ENCODE peak calls at places on chromosomes 4 and X, in five cellular contexts. One of them, this sample, is unnamed.

GRCh38 chr4:44447563-44448504 is 775 bp downstream of the KCTD8 start:
- DNase-seq in GM04504: no peak
- DNase-seq in activated CD4-positive, alpha-beta T cell treated with anti-CD3 and anti-CD28 coated beads for 36 hours: peak; percentile 13
- DNase-seq in dorsolateral prefrontal cortex: peak; percentile 70
- DNase-seq in GM04503: no peak
- DNase-seq in this sample: peak; percentile 30

GRCh38 chrX:39969826-39970569 is 127.8 kb downstream of the BCOR start:
- DNase-seq in GM04504: no peak
- DNase-seq in activated CD4-positive, alpha-beta T cell treated with anti-CD3 and anti-CD28 coated beads for 36 hours: no peak
- DNase-seq in dorsolateral prefrontal cortex: no peak
- DNase-seq in GM04503: no peak
- DNase-seq in this sample: peak; percentile 16

GRCh38 chrX:40174594-40175415 is 77.0 kb upstream of the BCOR start:
- DNase-seq in GM04504: no peak
- DNase-seq in activated CD4-positive, alpha-beta T cell treated with anti-CD3 and anti-CD28 coated beads for 36 hours: peak; percentile 73
- DNase-seq in dorsolateral prefrontal cortex: no peak
- DNase-seq in GM04503: no peak
- DNase-seq in this sample: peak; percentile 87

GRCh38 chrX:78945186-78945912 is at the start of gene P2RY10:
- DNase-seq in GM04504: no peak
- DNase-seq in activated CD4-positive, alpha-beta T cell treated with anti-CD3 and anti-CD28 coated beads for 36 hours: peak; percentile 35
- DNase-seq in dorsolateral prefrontal cortex: no peak
- DNase-seq in GM04503: no peak
- DNase-seq in this sample: no peak

GRCh38 chr4:112604590-112604989 is 32.1 kb downstream of the ZGRF1 start:
- DNase-seq in GM04504: peak; percentile 37
- DNase-seq in activated CD4-positive, alpha-beta T cell treated with anti-CD3 and anti-CD28 coated beads for 36 hours: peak; percentile 39
- DNase-seq in dorsolateral prefrontal cortex: peak; percentile 48
- DNase-seq in GM04503: peak; percentile 23
- DNase-seq in this sample: peak; percentile 67

GRCh38 chr4:302381-302780 is 2.9 kb downstream of the ZNF732 start:
- DNase-seq in GM04504: no peak
- DNase-seq in activated CD4-positive, alpha-beta T cell treated with anti-CD3 and anti-CD28 coated beads for 36 hours: no peak
- DNase-seq in dorsolateral prefrontal cortex: no peak
- DNase-seq in GM04503: no peak
- DNase-seq in this sample: no peak

GRCh38 chr4:168318266-168318895 is at the start of gene DDX60:
- DNase-seq in GM04504: peak; percentile 60
- DNase-seq in activated CD4-positive, alpha-beta T cell treated with anti-CD3 and anti-CD28 coated beads for 36 hours: peak; percentile 91
- DNase-seq in dorsolateral prefrontal cortex: no peak
- DNase-seq in GM04503: no peak
- DNase-seq in this sample: peak; percentile 85

GRCh38 chr4:47741200-47741599 is 96.7 kb downstream of the CORIN start:
- DNase-seq in GM04504: no peak
- DNase-seq in activated CD4-positive, alpha-beta T cell treated with anti-CD3 and anti-CD28 coated beads for 36 hours: no peak
- DNase-seq in dorsolateral prefrontal cortex: no peak
- DNase-seq in GM04503: no peak
- DNase-seq in this sample: no peak

GRCh38 chr4:120769227-120769626 is 153.3 kb downstream of the PRDM5 start:
- DNase-seq in GM04504: peak; percentile 31
- DNase-seq in activated CD4-positive, alpha-beta T cell treated with anti-CD3 and anti-CD28 coated beads for 36 hours: no peak
- DNase-seq in dorsolateral prefrontal cortex: no peak
- DNase-seq in GM04503: peak; percentile 44
- DNase-seq in this sample: peak; percentile 6